ENCODE peak calls at places on chromosomes 7 and 10, in ten cellular contexts. U is brain microvascular endothelial cell, D is astrocyte of the spinal cord, R is cardiac fibroblast, Z is fibroblast of the aortic adventitia, E is left lung, M is OCI-LY7, P is sigmoid colon, X is body of pancreas, G is GM12865. W is an unnamed sample.

GRCh38 chr10:125124907-125125306 is 35.5 kb downstream of the CTBP2 start:
- DNase-seq in U (no peak), D (no peak), R (peak), Z (peak), E (no peak), M (no peak), P (peak), X (peak), G (no peak), W (no peak)

GRCh38 chr10:12250181-12250580 is 54.2 kb downstream of the CDC123 start:
- DNase-seq in U (no peak), D (no peak), R (no peak), Z (no peak), E (no peak), M (no peak), P (no peak), X (no peak), G (no peak), W (no peak)

GRCh38 chr7:35717013-35717412 is 22.1 kb upstream of the HERPUD2 start:
- DNase-seq in U (no peak), D (no peak), R (no peak), Z (no peak), E (no peak), M (no peak), P (no peak), X (no peak), G (no peak), W (no peak)

GRCh38 chr7:75056476-75056875 is 17.1 kb downstream of the RCC1L start:
- DNase-seq in U (peak), D (peak), R (peak), Z (peak), E (no peak), M (no peak), P (peak), X (no peak), G (no peak), W (peak)

GRCh38 chr10:130357951-130358350 is 221.8 kb downstream of the GLRX3 start:
- DNase-seq in U (no peak), D (no peak), R (no peak), Z (no peak), E (no peak), M (no peak), P (peak), X (no peak), G (no peak), W (no peak)

GRCh38 chr7:55078465-55079372 is 59.9 kb downstream of the EGFR start:
- DNase-seq in U (no peak), D (no peak), R (no peak), Z (no peak), E (peak), M (no peak), P (no peak), X (no peak), G (no peak), W (no peak)

GRCh38 chr10:58662314-58662713 is 149.6 kb downstream of the BICC1 start:
- DNase-seq in U (peak), D (peak), R (peak), Z (peak), E (no peak), M (no peak), P (no peak), X (no peak), G (no peak), W (peak)

GRCh38 chr7:5494320-5494682 is 70.7 kb upstream of the TNRC18 start:
- DNase-seq in U (no peak), D (no peak), R (no peak), Z (no peak), E (no peak), M (no peak), P (no peak), X (no peak), G (no peak), W (no peak)

GRCh38 chr10:116461680-116462079 is 34.0 kb downstream of the PNLIPRP3 start:
- DNase-seq in U (no peak), D (no peak), R (no peak), Z (no peak), E (no peak), M (no peak), P (no peak), X (no peak), G (no peak), W (no peak)

GRCh38 chr10:100737359-100738054 is 7.9 kb upstream of the PAX2 start:
- DNase-seq in U (no peak), D (no peak), R (no peak), Z (no peak), E (no peak), M (no peak), P (no peak), X (no peak), G (no peak), W (no peak)

GRCh38 chr7:73717991-73718405 is 1.5 kb downstream of the STX1A start:
- DNase-seq in U (peak), D (peak), R (peak), Z (peak), E (no peak), M (peak), P (no peak), X (no peak), G (peak), W (peak)

GRCh38 chr10:74825033-74825370 is 1.4 kb upstream of the KAT6B start:
- DNase-seq in U (no peak), D (no peak), R (no peak), Z (no peak), E (peak), M (peak), P (peak), X (peak), G (peak), W (no peak)

GRCh38 chr7:139783647-139784385 is 6.0 kb upstream of the HIPK2 start:
- DNase-seq in U (no peak), D (no peak), R (no peak), Z (no peak), E (no peak), M (no peak), P (no peak), X (no peak), G (no peak), W (no peak)

GRCh38 chr7:2478387-2478760 is 2.2 kb upstream of the GRIFIN start:
- DNase-seq in U (no peak), D (peak), R (peak), Z (peak), E (no peak), M (no peak), P (peak), X (peak), G (no peak), W (no peak)

GRCh38 chr7:4799508-4800268 is 24.3 kb downstream of the AP5Z1 start:
- DNase-seq in U (no peak), D (no peak), R (peak), Z (peak), E (peak), M (no peak), P (no peak), X (no peak), G (no peak), W (no peak)

GRCh38 chr7:13829914-13830603 is 159.4 kb downstream of the ETV1 start:
- DNase-seq in U (peak), D (peak), R (peak), Z (peak), E (no peak), M (no peak), P (no peak), X (no peak), G (no peak), W (peak)

GRCh38 chr7:44629825-44630580 is 23.6 kb downstream of the OGDH start:
- DNase-seq in U (no peak), D (no peak), R (no peak), Z (no peak), E (no peak), M (peak), P (no peak), X (no peak), G (peak), W (no peak)

GRCh38 chr7:137411446-137411845 is 67.9 kb upstream of the PTN start:
- DNase-seq in U (no peak), D (no peak), R (no peak), Z (no peak), E (no peak), M (no peak), P (no peak), X (no peak), G (no peak), W (no peak)

GRCh38 chr7:30750574-30751256 is 1.2 kb upstream of the INMT start:
- DNase-seq in U (peak), D (peak), R (peak), Z (peak), E (no peak), M (no peak), P (peak), X (peak), G (no peak), W (peak)

GRCh38 chr10:119595715-119596515 is 849 bp downstream of the TIAL1 start:
- DNase-seq in U (peak), D (peak), R (peak), Z (peak), E (peak), M (peak), P (peak), X (peak), G (peak), W (no peak)

GRCh38 chr10:128324058-128324457 is 197.8 kb upstream of the MKI67 start:
- DNase-seq in U (no peak), D (no peak), R (no peak), Z (no peak), E (no peak), M (no peak), P (no peak), X (no peak), G (peak), W (no peak)

GRCh38 chr7:140019606-140020005 is 43.1 kb downstream of the PARP12 start:
- DNase-seq in U (no peak), D (no peak), R (no peak), Z (no peak), E (no peak), M (no peak), P (no peak), X (no peak), G (no peak), W (no peak)

GRCh38 chr7:76262683-76263402 is 39.6 kb upstream of the HSPB1 start:
- DNase-seq in U (peak), D (peak), R (peak), Z (peak), E (no peak), M (peak), P (no peak), X (peak), G (peak), W (peak)

GRCh38 chr10:77156406-77156879 is 481.2 kb downstream of the KCNMA1 start:
- DNase-seq in U (peak), D (peak), R (peak), Z (peak), E (no peak), M (no peak), P (no peak), X (no peak), G (no peak), W (peak)

GRCh38 chr10:13773496-13774170 is 186.9 kb downstream of the PRPF18 start:
- DNase-seq in U (no peak), D (no peak), R (peak), Z (no peak), E (no peak), M (no peak), P (no peak), X (no peak), G (no peak), W (no peak)

GRCh38 chr7:39937366-39938153 is 12.5 kb upstream of the CDK13 start:
- DNase-seq in U (no peak), D (no peak), R (no peak), Z (no peak), E (no peak), M (no peak), P (no peak), X (no peak), G (no peak), W (no peak)

GRCh38 chr7:30916255-30916654 is 4.6 kb downstream of the AQP1 start:
- DNase-seq in U (no peak), D (no peak), R (no peak), Z (no peak), E (peak), M (no peak), P (no peak), X (no peak), G (no peak), W (no peak)

GRCh38 chr10:59176241-59177030 is at the start of gene PHYHIPL:
- DNase-seq in U (peak), D (no peak), R (no peak), Z (no peak), E (peak), M (no peak), P (peak), X (peak), G (peak), W (no peak)

GRCh38 chr7:117216436-117217069 is 106.3 kb downstream of the WNT2 start:
- DNase-seq in U (no peak), D (no peak), R (no peak), Z (peak), E (no peak), M (no peak), P (no peak), X (no peak), G (no peak), W (no peak)

GRCh38 chr7:116439005-116439404 is 60.5 kb upstream of the CAV2 start:
- DNase-seq in U (no peak), D (no peak), R (no peak), Z (no peak), E (no peak), M (no peak), P (no peak), X (no peak), G (no peak), W (no peak)

GRCh38 chr7:66790219-66790618 is 49.7 kb downstream of the RABGEF1 start:
- DNase-seq in U (no peak), D (no peak), R (peak), Z (peak), E (no peak), M (no peak), P (no peak), X (no peak), G (no peak), W (no peak)

GRCh38 chr7:24965831-24966708 is 13.9 kb downstream of the OSBPL3 start:
- DNase-seq in U (no peak), D (no peak), R (no peak), Z (no peak), E (no peak), M (peak), P (no peak), X (no peak), G (peak), W (no peak)

DNA sequence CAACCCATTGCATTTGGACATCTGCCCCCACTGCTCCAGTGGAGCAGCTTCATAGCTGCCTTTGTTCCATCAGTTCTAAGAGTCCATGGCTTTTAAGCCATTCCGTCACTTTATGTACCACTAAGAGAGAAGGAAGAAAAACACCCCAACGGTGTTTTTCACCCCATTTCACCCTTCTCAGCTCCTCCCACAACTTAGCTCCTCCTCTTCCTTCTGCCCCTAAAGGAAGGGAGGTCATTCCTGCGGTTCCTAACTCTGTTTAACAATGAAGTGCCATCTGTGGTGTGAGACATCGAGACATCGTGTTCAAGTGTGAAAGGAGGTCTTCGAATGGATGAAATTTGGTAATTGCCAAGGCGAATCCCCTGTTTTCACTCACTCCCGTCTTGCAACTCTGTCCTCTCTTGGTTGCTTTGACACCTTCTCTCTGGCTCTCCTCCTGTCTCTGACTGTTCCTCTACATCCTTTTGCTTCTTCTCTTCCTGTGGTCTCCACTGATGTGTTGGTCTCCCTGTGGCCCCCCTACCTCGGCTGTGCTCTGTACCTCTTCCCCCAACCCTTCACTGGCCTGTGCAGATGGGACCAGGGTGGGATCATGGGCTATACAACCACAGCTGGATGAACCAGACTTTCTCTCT is 23.0 kb downstream of the SMKR1 start:
- DNase-seq in U (no peak), D (no peak), R (no peak), Z (no peak), E (no peak), M (no peak), P (no peak), X (no peak), G (no peak), W (no peak)
- H3K4me3 ChIP-seq in U (no peak), D (no peak), R (no peak), Z (no peak), E (no peak), M (no peak), P (no peak), X (no peak), G (no peak), W (no peak)

GRCh38 chr7:95718556-95719410 is 53.6 kb upstream of the DYNC1I1 start:
- DNase-seq in U (no peak), D (peak), R (peak), Z (peak), E (no peak), M (no peak), P (no peak), X (no peak), G (peak), W (no peak)
- TF ChIP-seq CTCF in U (peak), D (peak), R (peak), Z (peak), E (no peak), M (peak), P (peak), X (peak), G (peak), W (peak)

DNA sequence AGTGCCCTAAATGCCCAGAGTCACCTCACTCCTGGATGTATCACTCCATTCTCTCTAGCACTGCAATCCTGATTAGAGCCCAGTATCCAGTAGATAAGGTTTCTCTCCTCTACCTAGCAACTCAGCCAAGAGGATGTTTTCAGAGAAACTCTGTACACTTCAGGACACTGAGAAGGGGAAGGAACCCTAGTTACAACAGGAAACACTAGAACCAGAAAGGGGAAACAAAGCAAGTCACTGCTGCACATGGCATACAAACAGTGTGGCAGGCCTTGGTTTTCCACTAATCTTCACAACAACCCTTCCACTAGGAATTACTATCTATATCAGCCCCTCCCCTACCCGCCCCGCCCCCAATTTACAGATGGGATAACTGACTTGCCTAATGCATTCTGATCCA is 1.6 kb downstream of the FAM204A start:
- DNase-seq in U (no peak), D (no peak), R (no peak), Z (no peak), E (no peak), M (peak), P (no peak), X (no peak), G (peak), W (no peak)
- H3K4me3 ChIP-seq in U (no peak), D (no peak), R (no peak), Z (no peak), E (no peak), M (peak), P (no peak), X (no peak), G (no peak), W (no peak)

GRCh38 chr10:110979611-110980010 is 60.2 kb downstream of the SHOC2 start:
- DNase-seq in U (no peak), D (no peak), R (no peak), Z (no peak), E (no peak), M (no peak), P (no peak), X (no peak), G (no peak), W (no peak)
- TF ChIP-seq CTCF in U (no peak), D (no peak), R (no peak), Z (no peak), E (no peak), M (no peak), P (no peak), X (no peak), G (no peak), W (no peak)

GRCh38 chr10:7515549-7515948 is 104.7 kb upstream of the SFMBT2 start:
- DNase-seq in U (no peak), D (no peak), R (no peak), Z (no peak), E (no peak), M (no peak), P (no peak), X (no peak), G (no peak), W (no peak)

GRCh38 chr10:7513455-7513854 is 102.6 kb upstream of the SFMBT2 start:
- DNase-seq in U (no peak), D (no peak), R (no peak), Z (no peak), E (no peak), M (no peak), P (no peak), X (no peak), G (no peak), W (no peak)

GRCh38 chr10:7513936-7514335 is 103.1 kb upstream of the SFMBT2 start:
- DNase-seq in U (no peak), D (no peak), R (no peak), Z (no peak), E (no peak), M (no peak), P (no peak), X (no peak), G (no peak), W (no peak)

GRCh38 chr10:7511612-7512011 is 100.8 kb upstream of the SFMBT2 start:
- DNase-seq in U (no peak), D (no peak), R (no peak), Z (no peak), E (no peak), M (no peak), P (no peak), X (no peak), G (no peak), W (no peak)

GRCh38 chr10:7512487-7512886 is 101.7 kb upstream of the SFMBT2 start:
- DNase-seq in U (no peak), D (no peak), R (no peak), Z (no peak), E (no peak), M (peak), P (no peak), X (no peak), G (no peak), W (no peak)
- H3K4me3 ChIP-seq in U (no peak), D (no peak), R (no peak), Z (no peak), E (no peak), M (peak), P (no peak), X (no peak), G (no peak), W (no peak)